ENCODE peak calls at places on chromosome 14, in four cellular contexts. H is dermis blood vessel endothelial cell; V is hepatic stellate cell; W is effector CD8-positive, alpha-beta T cell. Q is an unnamed sample.

GRCh38 chr14:85195872-85196477 is 334.0 kb upstream of the FLRT2 start:
- DNase-seq in W (no peak), H (peak), V (peak), Q (no peak)

GRCh38 chr14:101972126-101972785 is 7.9 kb downstream of the DYNC1H1 start:
- DNase-seq in V (peak), W (no peak), H (peak), Q (peak)

GRCh38 chr14:37081220-37081619 is 91.2 kb downstream of the SLC25A21 start:
- DNase-seq in V (no peak), W (no peak), H (no peak), Q (no peak)

GRCh38 chr14:34701808-34702207 is 12.6 kb downstream of the CFL2 start:
- DNase-seq in W (no peak), H (no peak), V (no peak), Q (no peak)

GRCh38 chr14:63857467-63858030 is 4.7 kb downstream of the SYNE2 start:
- DNase-seq in H (no peak), V (no peak), W (no peak), Q (no peak)

GRCh38 chr14:69573841-69574265 is 818 bp downstream of the CCDC177 start:
- DNase-seq in V (no peak), W (no peak), H (no peak), Q (no peak)

GRCh38 chr14:104353921-104354701 is 215.7 kb downstream of the KIF26A start:
- DNase-seq in V (no peak), W (no peak), H (peak), Q (no peak)

GRCh38 chr14:85366226-85366625 is 163.7 kb upstream of the FLRT2 start:
- DNase-seq in H (no peak), W (no peak), V (no peak), Q (no peak)

GRCh38 chr14:58298880-58299664 is 717 bp downstream of the ARID4A start:
- DNase-seq in W (peak), H (peak), V (peak), Q (no peak)

GRCh38 chr14:44108601-44109000 is 398.5 kb downstream of the FSCB start:
- DNase-seq in H (no peak), V (no peak), W (no peak), Q (no peak)

GRCh38 chr14:79971330-79971729 is 240.0 kb downstream of the DIO2 start:
- DNase-seq in H (no peak), V (peak), W (no peak), Q (no peak)

GRCh38 chr14:54133896-54134295 is 177.3 kb upstream of the BMP4 start:
- DNase-seq in W (no peak), H (no peak), V (no peak), Q (no peak)

GRCh38 chr14:60777856-60778578 is 43.5 kb downstream of the MNAT1 start:
- DNase-seq in W (no peak), H (peak), V (peak), Q (no peak)

GRCh38 chr14:103019236-103019635 is 38.1 kb downstream of the CDC42BPB start:
- DNase-seq in H (no peak), W (no peak), V (no peak), Q (no peak)

GRCh38 chr14:101504096-101504948 is 57.0 kb upstream of the DIO3 start:
- DNase-seq in H (no peak), V (no peak), W (no peak), Q (no peak)

GRCh38 chr14:105486333-105486973 is at the start of gene CRIP1:
- DNase-seq in H (no peak), V (no peak), W (no peak), Q (no peak)

GRCh38 chr14:89771251-89771650 is 183.3 kb downstream of the EFCAB11 start:
- DNase-seq in W (no peak), V (no peak), H (peak), Q (no peak)

GRCh38 chr14:21072102-21072501 is 2.0 kb downstream of the ARHGEF40 start:
- DNase-seq in H (no peak), V (peak), W (no peak), Q (no peak)

GRCh38 chr14:74223016-74223415 is 16.2 kb upstream of the VSX2 start:
- DNase-seq in V (no peak), W (no peak), H (no peak), Q (no peak)

GRCh38 chr14:38485011-38485410 is 229.1 kb upstream of the CLEC14A start:
- DNase-seq in V (no peak), H (no peak), W (no peak), Q (no peak)

GRCh38 chr14:32560213-32560857 is 231.2 kb downstream of the AKAP6 start:
- DNase-seq in W (no peak), V (peak), H (peak), Q (peak)

GRCh38 chr14:68146812-68147211 is 327.2 kb downstream of the RAD51B start:
- DNase-seq in W (no peak), H (no peak), V (peak), Q (peak)

GRCh38 chr14:73613419-73613963 is 1.2 kb downstream of the ACOT6 start:
- DNase-seq in H (no peak), W (no peak), V (no peak), Q (no peak)

GRCh38 chr14:74516451-74517155 is 23.0 kb downstream of the ISCA2 start:
- DNase-seq in V (peak), H (peak), W (no peak), Q (no peak)

GRCh38 chr14:106436310-106436905 is 910.0 kb downstream of the TMEM121 start:
- DNase-seq in H (peak), V (no peak), W (peak), Q (peak)

GRCh38 chr14:105682956-105683570 is 156.7 kb downstream of the TMEM121 start:
- DNase-seq in V (no peak), H (no peak), W (no peak), Q (no peak)

GRCh38 chr14:90797451-90797850 is 18.8 kb downstream of the TTC7B start:
- DNase-seq in W (no peak), H (peak), V (no peak), Q (no peak)

Q was measured in NCI-H446.